ENCODE peak calls at places on chromosomes 13 and 19, in eight cellular contexts. A is RWPE1; X is GM20000; L is GM12864; E is AG04450; R is upper lobe of left lung; N is CD4-positive, alpha-beta T cell; P is upper lobe of right lung. S is an unnamed sample.

GRCh38 chr19:682678-683320 is 6.6 kb downstream of the FSTL3 start:
- DNase-seq in R (peak; percentile 78), N (no peak), L (no peak), X (no peak), A (no peak), E (no peak), P (peak; percentile 70), S (no peak)

GRCh38 chr13:48730971-48731658 is 77.4 kb downstream of the CYSLTR2 start:
- DNase-seq in R (peak; percentile 10), N (no peak), E (no peak), L (no peak), X (no peak), A (peak; percentile 8), P (no peak), S (no peak)

GRCh38 chr19:29753190-29753933 is 38.3 kb upstream of the C19orf12 start:
- DNase-seq in N (no peak), L (no peak), A (no peak), P (no peak), R (no peak), E (no peak), X (no peak), S (no peak)

GRCh38 chr19:39052846-39053245 is 20.5 kb upstream of the FBXO27 start:
- DNase-seq in L (no peak), X (no peak), N (no peak), E (no peak), A (no peak), R (no peak), P (no peak), S (no peak)

GRCh38 chr19:41849067-41849466 is 4.2 kb downstream of the DMRTC2 start:
- DNase-seq in N (no peak), X (no peak), R (no peak), P (peak; percentile 41), A (no peak), L (no peak), E (no peak), S (no peak)

GRCh38 chr13:43085545-43085944 is 62.2 kb downstream of the DNAJC15 start:
- DNase-seq in X (no peak), L (no peak), R (no peak), N (no peak), E (no peak), P (no peak), A (peak; percentile 20), S (no peak)

GRCh38 chr13:31073859-31074718 is 87.6 kb downstream of the HSPH1 start:
- DNase-seq in N (no peak), P (no peak), R (no peak), E (no peak), X (peak; percentile 77), L (peak; percentile 94), A (no peak), S (no peak)

GRCh38 chr13:111850458-111850857 is 216.5 kb upstream of the SOX1 start:
- DNase-seq in R (no peak), E (no peak), X (no peak), N (no peak), L (no peak), A (no peak), P (no peak), S (no peak)

GRCh38 chr19:46392252-46392801 is 21.0 kb downstream of the CCDC8 start:
- DNase-seq in N (no peak), R (peak; percentile 69), L (no peak), P (peak; percentile 66), X (no peak), A (no peak), E (no peak), S (no peak)

DNA sequence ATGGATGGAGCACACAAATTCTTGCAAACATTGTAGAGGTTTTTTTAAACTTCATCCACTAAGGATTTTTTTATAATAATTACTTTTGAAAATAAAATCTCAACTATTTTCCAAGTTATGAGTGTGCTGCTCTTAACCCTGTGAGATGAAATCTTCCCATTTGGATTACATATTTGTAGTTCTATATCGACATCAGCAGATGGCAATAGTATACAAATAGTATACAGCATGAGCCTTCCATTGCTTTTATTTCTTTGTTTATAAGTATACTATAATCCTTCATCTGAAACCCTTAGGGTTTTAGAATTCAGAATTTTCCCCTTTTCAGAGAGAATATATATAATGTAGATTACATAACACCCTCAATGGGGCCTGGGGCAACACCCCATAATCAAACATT is 70.5 kb downstream of the GJA3 start:
- DNase-seq in X (no peak), P (no peak), A (no peak), E (no peak), L (no peak), N (no peak), R (no peak), S (no peak)
- TF ChIP-seq CTCF in X (no peak), P (no peak), A (peak; percentile 25), E (peak; percentile 7), L (no peak), N (peak; percentile 28), R (peak; percentile 15), S (no peak)

DNA sequence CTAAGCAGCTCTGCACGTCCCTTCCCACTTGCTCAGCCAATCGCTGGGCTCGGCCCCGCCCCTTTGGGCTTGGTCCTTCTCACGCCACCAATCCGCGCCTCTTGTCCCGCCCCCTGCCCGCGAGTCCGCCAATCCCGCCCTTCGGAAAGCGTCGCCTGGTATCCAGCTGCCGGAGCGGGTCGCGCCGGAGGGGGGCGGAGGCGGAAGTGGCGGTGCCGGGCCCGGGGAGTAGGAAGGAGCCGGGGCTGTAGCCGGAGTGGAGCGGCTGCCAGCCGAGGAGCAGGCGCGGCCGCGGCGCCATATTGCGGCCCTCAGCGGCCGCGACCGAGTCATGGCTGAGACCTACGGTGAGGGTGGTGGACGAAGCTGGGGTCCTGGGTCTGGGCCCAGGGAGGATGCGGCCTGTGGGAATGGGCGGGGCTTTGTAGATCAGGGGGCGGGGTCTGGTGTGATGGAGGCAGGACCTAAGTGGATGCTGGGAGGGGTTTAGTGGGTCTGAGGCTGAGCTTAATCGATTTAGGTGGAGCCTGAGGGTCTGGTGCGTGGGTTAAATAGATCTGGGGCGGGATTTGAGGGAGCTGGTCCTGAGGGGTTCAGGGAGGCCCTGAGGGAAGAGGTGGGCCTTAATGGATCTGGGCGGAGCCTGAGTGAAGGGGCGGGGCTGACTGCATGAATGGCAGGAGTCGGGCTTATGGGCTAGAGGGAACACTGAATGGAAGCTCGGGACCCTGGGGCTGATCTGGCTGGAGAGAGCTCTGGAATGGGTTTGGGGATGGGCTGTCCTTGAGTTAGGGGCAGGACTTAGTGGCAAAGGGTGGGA is at the start of gene RAB4B:
- DNase-seq in L (peak; percentile 99), N (peak; percentile 100), R (peak; percentile 100), E (peak; percentile 100), P (peak; percentile 100), A (peak; percentile 96), X (peak; percentile 94), S (peak; percentile 100)
- TF ChIP-seq CTCF in L (no peak), N (no peak), R (peak; percentile 47), E (no peak), P (no peak), A (no peak), X (no peak), S (no peak)

DNA sequence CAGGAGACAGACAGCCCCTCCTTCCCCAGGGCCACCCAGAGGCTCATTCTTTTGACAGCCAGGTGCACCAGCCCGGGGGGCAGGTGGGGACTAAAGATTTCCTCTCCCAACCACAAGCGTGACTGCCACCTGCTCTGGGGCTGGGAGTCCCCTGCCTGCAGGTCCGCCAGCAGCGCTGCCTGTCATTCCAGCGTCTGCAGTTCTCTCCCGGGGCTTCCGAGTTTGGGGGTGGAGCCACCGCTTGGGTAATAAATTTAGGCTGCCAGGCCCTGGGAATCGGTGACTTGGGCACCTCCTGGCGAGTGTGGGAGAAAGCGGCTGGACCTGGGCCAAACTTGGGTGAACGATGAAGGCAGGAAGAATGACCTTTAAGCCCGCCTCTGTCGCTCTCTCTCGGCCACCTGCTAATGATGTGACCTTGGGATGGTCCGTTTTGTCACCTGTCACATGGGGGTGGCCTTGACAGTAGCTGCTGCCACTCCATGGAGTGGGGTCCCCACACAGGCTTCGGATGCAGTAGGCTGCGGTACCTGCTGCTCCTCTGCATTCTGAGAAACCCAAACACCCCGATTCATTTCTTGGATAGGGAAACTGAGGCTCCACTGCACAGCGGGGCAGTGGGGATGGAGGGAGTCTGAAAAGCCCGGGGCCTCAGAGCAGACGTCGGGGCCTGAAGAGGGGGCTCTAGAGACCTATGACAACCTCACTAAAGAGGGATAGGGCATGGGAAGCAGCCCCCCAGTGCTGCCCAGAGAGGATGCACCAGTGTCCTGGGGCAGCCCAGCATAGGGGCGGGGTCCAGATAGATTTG is 12.8 kb downstream of the FUT6 start:
- DNase-seq in P (peak; percentile 89), L (no peak), E (no peak), N (no peak), R (no peak), A (peak; percentile 67), X (peak; percentile 71), S (no peak)
- TF ChIP-seq CTCF in P (no peak), L (no peak), E (peak; percentile 26), N (no peak), R (peak; percentile 36), A (peak; percentile 27), X (no peak), S (no peak)

GRCh38 chr13:76944457-76944856 is 3.9 kb upstream of the ACOD1 start:
- DNase-seq in R (no peak), N (no peak), E (peak; percentile 7), L (no peak), X (no peak), A (peak; percentile 58), P (no peak), S (no peak)
- TF ChIP-seq CTCF in R (no peak), N (no peak), E (no peak), L (no peak), X (no peak), A (no peak), P (no peak), S (no peak)

GRCh38 chr13:109784590-109785140 is 1.7 kb downstream of the IRS2 start:
- DNase-seq in A (no peak), E (no peak), X (peak; percentile 61), N (peak; percentile 69), R (peak; percentile 97), P (peak; percentile 91), L (no peak), S (peak; percentile 86)

GRCh38 chr13:109787135-109787954 is 962 bp upstream of the IRS2 start:
- DNase-seq in L (no peak), N (peak; percentile 33), A (no peak), X (peak; percentile 31), R (peak; percentile 88), E (no peak), P (peak; percentile 80), S (peak; percentile 42)

GRCh38 chr13:109785141-109785891 is 1.1 kb downstream of the IRS2 start:
- DNase-seq in X (peak; percentile 40), P (peak; percentile 85), A (no peak), N (peak; percentile 61), E (no peak), L (no peak), R (peak; percentile 89), S (peak; percentile 41)

GRCh38 chr13:109786457-109787134 is at the start of gene IRS2:
- DNase-seq in N (peak; percentile 95), R (peak; percentile 98), L (peak; percentile 22), E (peak; percentile 66), P (peak; percentile 96), X (peak; percentile 92), A (peak; percentile 88), S (peak; percentile 92)

GRCh38 chr13:109785892-109786450 is 412 bp downstream of the IRS2 start:
- DNase-seq in X (no peak), A (no peak), N (no peak), R (no peak), E (no peak), P (no peak), L (no peak), S (no peak)
- TF ChIP-seq CTCF in X (no peak), A (no peak), N (no peak), R (no peak), E (no peak), P (no peak), L (no peak), S (no peak)

S was measured in progenitor cell of endocrine pancreas.